ENCODE peak calls at places on chromosomes 16 and 17, in six cellular contexts. One of them, this sample, is unnamed.

GRCh38 chr17:67642488-67642887 is 75.2 kb upstream of the NOL11 start:
- DNase-seq in SK-N-SH: no peak
- DNase-seq in Panc1: no peak
- DNase-seq in PC-3: no peak
- DNase-seq in CD8-positive, alpha-beta T cell: no peak
- DNase-seq in CD4-positive, alpha-beta memory T cell: no peak
- DNase-seq in this sample: no peak

GRCh38 chr16:11202260-11203091 is 53.5 kb downstream of the SOCS1 start:
- DNase-seq in SK-N-SH: no peak
- DNase-seq in Panc1: peak; percentile 5
- DNase-seq in PC-3: no peak
- DNase-seq in CD8-positive, alpha-beta T cell: no peak
- DNase-seq in CD4-positive, alpha-beta memory T cell: no peak
- DNase-seq in this sample: no peak

GRCh38 chr17:49016775-49017463 is 19.7 kb downstream of the IGF2BP1 start:
- DNase-seq in SK-N-SH: peak; percentile 73
- DNase-seq in Panc1: no peak
- DNase-seq in PC-3: peak; percentile 89
- DNase-seq in CD8-positive, alpha-beta T cell: no peak
- DNase-seq in CD4-positive, alpha-beta memory T cell: no peak
- DNase-seq in this sample: peak; percentile 55

GRCh38 chr17:3927628-3928010 is 11.4 kb upstream of the P2RX1 start:
- DNase-seq in SK-N-SH: peak; percentile 69
- DNase-seq in Panc1: no peak
- DNase-seq in PC-3: no peak
- DNase-seq in CD8-positive, alpha-beta T cell: no peak
- DNase-seq in CD4-positive, alpha-beta memory T cell: no peak
- DNase-seq in this sample: no peak

GRCh38 chr16:6274366-6274765 is 1058.3 kb upstream of the RBFOX1 start:
- DNase-seq in SK-N-SH: no peak
- DNase-seq in Panc1: no peak
- DNase-seq in PC-3: no peak
- DNase-seq in CD8-positive, alpha-beta T cell: no peak
- DNase-seq in CD4-positive, alpha-beta memory T cell: no peak
- DNase-seq in this sample: no peak

GRCh38 chr16:88770459-88771293 is 14.3 kb downstream of the PIEZO1 start:
- DNase-seq in SK-N-SH: peak; percentile 78
- DNase-seq in Panc1: no peak
- DNase-seq in PC-3: peak; percentile 61
- DNase-seq in CD8-positive, alpha-beta T cell: peak; percentile 70
- DNase-seq in CD4-positive, alpha-beta memory T cell: no peak
- DNase-seq in this sample: peak; percentile 79

GRCh38 chr17:73401911-73402310 is 90.1 kb upstream of the CDC42EP4 start:
- DNase-seq in SK-N-SH: peak; percentile 67
- DNase-seq in Panc1: no peak
- DNase-seq in PC-3: no peak
- DNase-seq in CD8-positive, alpha-beta T cell: no peak
- DNase-seq in CD4-positive, alpha-beta memory T cell: peak; percentile 10
- DNase-seq in this sample: no peak

GRCh38 chr16:57531253-57531575 is 5.2 kb downstream of the CCDC102A start:
- DNase-seq in SK-N-SH: peak; percentile 5
- DNase-seq in Panc1: no peak
- DNase-seq in PC-3: no peak
- DNase-seq in CD8-positive, alpha-beta T cell: no peak
- DNase-seq in CD4-positive, alpha-beta memory T cell: no peak
- DNase-seq in this sample: no peak

GRCh38 chr17:73508931-73509605 is 135.2 kb downstream of the SDK2 start:
- DNase-seq in SK-N-SH: no peak
- DNase-seq in Panc1: no peak
- DNase-seq in PC-3: no peak
- DNase-seq in CD8-positive, alpha-beta T cell: no peak
- DNase-seq in CD4-positive, alpha-beta memory T cell: no peak
- DNase-seq in this sample: no peak

GRCh38 chr16:27211026-27211425 is 7.7 kb downstream of the KDM8 start:
- DNase-seq in SK-N-SH: no peak
- DNase-seq in Panc1: no peak
- DNase-seq in PC-3: no peak
- DNase-seq in CD8-positive, alpha-beta T cell: no peak
- DNase-seq in CD4-positive, alpha-beta memory T cell: no peak
- DNase-seq in this sample: no peak

GRCh38 chr16:79104567-79104966 is 496.0 kb downstream of the MAF start:
- DNase-seq in SK-N-SH: no peak
- DNase-seq in Panc1: no peak
- DNase-seq in PC-3: no peak
- DNase-seq in CD8-positive, alpha-beta T cell: no peak
- DNase-seq in CD4-positive, alpha-beta memory T cell: no peak
- DNase-seq in this sample: no peak

GRCh38 chr17:77962349-77962748 is 3.8 kb downstream of the TNRC6C start:
- DNase-seq in SK-N-SH: no peak
- DNase-seq in Panc1: no peak
- DNase-seq in PC-3: no peak
- DNase-seq in CD8-positive, alpha-beta T cell: no peak
- DNase-seq in CD4-positive, alpha-beta memory T cell: no peak
- DNase-seq in this sample: no peak

GRCh38 chr16:476039-476438 is 50.6 kb downstream of the RAB11FIP3 start:
- DNase-seq in SK-N-SH: no peak
- DNase-seq in Panc1: no peak
- DNase-seq in PC-3: no peak
- DNase-seq in CD8-positive, alpha-beta T cell: no peak
- DNase-seq in CD4-positive, alpha-beta memory T cell: no peak
- DNase-seq in this sample: no peak

GRCh38 chr17:67187927-67188326 is 57.1 kb downstream of the HELZ start:
- DNase-seq in SK-N-SH: no peak
- DNase-seq in Panc1: no peak
- DNase-seq in PC-3: no peak
- DNase-seq in CD8-positive, alpha-beta T cell: no peak
- DNase-seq in CD4-positive, alpha-beta memory T cell: no peak
- DNase-seq in this sample: no peak

GRCh38 chr17:36920032-36921000 is 17.0 kb upstream of the LHX1 start:
- DNase-seq in SK-N-SH: no peak
- DNase-seq in Panc1: no peak
- DNase-seq in PC-3: peak; percentile 65
- DNase-seq in CD8-positive, alpha-beta T cell: no peak
- DNase-seq in CD4-positive, alpha-beta memory T cell: no peak
- DNase-seq in this sample: no peak

GRCh38 chr17:70181376-70181775 is 12.0 kb downstream of the KCNJ2 start:
- DNase-seq in SK-N-SH: no peak
- DNase-seq in Panc1: no peak
- DNase-seq in PC-3: no peak
- DNase-seq in CD8-positive, alpha-beta T cell: no peak
- DNase-seq in CD4-positive, alpha-beta memory T cell: no peak
- DNase-seq in this sample: no peak

GRCh38 chr17:60704170-60704569 is 26.5 kb downstream of the BCAS3 start:
- DNase-seq in SK-N-SH: no peak
- DNase-seq in Panc1: no peak
- DNase-seq in PC-3: no peak
- DNase-seq in CD8-positive, alpha-beta T cell: no peak
- DNase-seq in CD4-positive, alpha-beta memory T cell: no peak
- DNase-seq in this sample: no peak

GRCh38 chr16:50254072-50254471 is 12.3 kb upstream of the ADCY7 start:
- DNase-seq in SK-N-SH: no peak
- DNase-seq in Panc1: no peak
- DNase-seq in PC-3: no peak
- DNase-seq in CD8-positive, alpha-beta T cell: no peak
- DNase-seq in CD4-positive, alpha-beta memory T cell: no peak
- DNase-seq in this sample: no peak

GRCh38 chr17:74530751-74531150 is 524 bp downstream of the CD300LB start:
- DNase-seq in SK-N-SH: no peak
- DNase-seq in Panc1: no peak
- DNase-seq in PC-3: no peak
- DNase-seq in CD8-positive, alpha-beta T cell: peak; percentile 5
- DNase-seq in CD4-positive, alpha-beta memory T cell: no peak
- DNase-seq in this sample: no peak

GRCh38 chr16:51416921-51417320 is 265.9 kb upstream of the SALL1 start:
- DNase-seq in SK-N-SH: no peak
- DNase-seq in Panc1: no peak
- DNase-seq in PC-3: no peak
- DNase-seq in CD8-positive, alpha-beta T cell: no peak
- DNase-seq in CD4-positive, alpha-beta memory T cell: no peak
- DNase-seq in this sample: no peak

GRCh38 chr17:10523043-10523442 is 4.7 kb upstream of the MYH1 start:
- DNase-seq in SK-N-SH: no peak
- DNase-seq in Panc1: no peak
- DNase-seq in PC-3: no peak
- DNase-seq in CD8-positive, alpha-beta T cell: no peak
- DNase-seq in CD4-positive, alpha-beta memory T cell: no peak
- DNase-seq in this sample: no peak

GRCh38 chr16:80323187-80323807 is 217.5 kb upstream of the DYNLRB2 start:
- DNase-seq in SK-N-SH: no peak
- DNase-seq in Panc1: no peak
- DNase-seq in PC-3: no peak
- DNase-seq in CD8-positive, alpha-beta T cell: no peak
- DNase-seq in CD4-positive, alpha-beta memory T cell: no peak
- DNase-seq in this sample: no peak

GRCh38 chr16:55045329-55046145 is 114.9 kb downstream of the IRX5 start:
- DNase-seq in SK-N-SH: no peak
- DNase-seq in Panc1: no peak
- DNase-seq in PC-3: no peak
- DNase-seq in CD8-positive, alpha-beta T cell: no peak
- DNase-seq in CD4-positive, alpha-beta memory T cell: no peak
- DNase-seq in this sample: no peak

GRCh38 chr16:53745126-53745525 is 41.2 kb downstream of the FTO start:
- DNase-seq in SK-N-SH: no peak
- DNase-seq in Panc1: no peak
- DNase-seq in PC-3: peak; percentile 49
- DNase-seq in CD8-positive, alpha-beta T cell: no peak
- DNase-seq in CD4-positive, alpha-beta memory T cell: no peak
- DNase-seq in this sample: peak; percentile 70

GRCh38 chr17:50609376-50610074 is 25.2 kb upstream of the ABCC3 start:
- DNase-seq in SK-N-SH: no peak
- DNase-seq in Panc1: no peak
- DNase-seq in PC-3: no peak
- DNase-seq in CD8-positive, alpha-beta T cell: no peak
- DNase-seq in CD4-positive, alpha-beta memory T cell: no peak
- DNase-seq in this sample: no peak

GRCh38 chr17:76048025-76048605 is 21.0 kb upstream of the EVPL start:
- DNase-seq in SK-N-SH: no peak
- DNase-seq in Panc1: no peak
- DNase-seq in PC-3: no peak
- DNase-seq in CD8-positive, alpha-beta T cell: no peak
- DNase-seq in CD4-positive, alpha-beta memory T cell: no peak
- DNase-seq in this sample: no peak

GRCh38 chr16:12625068-12625467 is 178.6 kb downstream of the CPPED1 start:
- DNase-seq in SK-N-SH: no peak
- DNase-seq in Panc1: no peak
- DNase-seq in PC-3: no peak
- DNase-seq in CD8-positive, alpha-beta T cell: no peak
- DNase-seq in CD4-positive, alpha-beta memory T cell: no peak
- DNase-seq in this sample: no peak

GRCh38 chr17:42118545-42118944 is 2.6 kb downstream of the KAT2A start:
- DNase-seq in SK-N-SH: peak; percentile 56
- DNase-seq in Panc1: no peak
- DNase-seq in PC-3: no peak
- DNase-seq in CD8-positive, alpha-beta T cell: no peak
- DNase-seq in CD4-positive, alpha-beta memory T cell: peak; percentile 30
- DNase-seq in this sample: peak; percentile 21

GRCh38 chr17:4142107-4142900 is 526 bp downstream of the ZZEF1 start:
- DNase-seq in SK-N-SH: no peak
- DNase-seq in Panc1: no peak
- DNase-seq in PC-3: no peak
- DNase-seq in CD8-positive, alpha-beta T cell: no peak
- DNase-seq in CD4-positive, alpha-beta memory T cell: no peak
- DNase-seq in this sample: no peak

GRCh38 chr17:1289695-1290094 is 10.2 kb downstream of the TRARG1 start:
- DNase-seq in SK-N-SH: no peak
- DNase-seq in Panc1: no peak
- DNase-seq in PC-3: no peak
- DNase-seq in CD8-positive, alpha-beta T cell: no peak
- DNase-seq in CD4-positive, alpha-beta memory T cell: no peak
- DNase-seq in this sample: peak; percentile 40
- H3K36me3 ChIP-seq in SK-N-SH: no peaks in the 10 kb centered on the region
- H3K36me3 ChIP-seq in Panc1: no peaks in the 10 kb centered on the region
- H3K36me3 ChIP-seq in PC-3: no peaks in the 10 kb centered on the region
- H3K36me3 ChIP-seq in CD8-positive, alpha-beta T cell: no peaks in the 10 kb centered on the region
- H3K36me3 ChIP-seq in CD4-positive, alpha-beta memory T cell: no peaks in the 10 kb centered on the region
- H3K36me3 ChIP-seq in this sample: no peaks in the 10 kb centered on the region

GRCh38 chr16:23400387-23400930 is 52.5 kb downstream of the COG7 start:
- DNase-seq in SK-N-SH: no peak
- DNase-seq in Panc1: no peak
- DNase-seq in PC-3: no peak
- DNase-seq in CD8-positive, alpha-beta T cell: no peak
- DNase-seq in CD4-positive, alpha-beta memory T cell: no peak
- DNase-seq in this sample: no peak

GRCh38 chr16:23403547-23403946 is 49.4 kb downstream of the COG7 start:
- DNase-seq in SK-N-SH: no peak
- DNase-seq in Panc1: no peak
- DNase-seq in PC-3: no peak
- DNase-seq in CD8-positive, alpha-beta T cell: no peak
- DNase-seq in CD4-positive, alpha-beta memory T cell: no peak
- DNase-seq in this sample: no peak

GRCh38 chr16:23398987-23399805 is 53.8 kb downstream of the COG7 start:
- DNase-seq in SK-N-SH: no peak
- DNase-seq in Panc1: no peak
- DNase-seq in PC-3: no peak
- DNase-seq in CD8-positive, alpha-beta T cell: no peak
- DNase-seq in CD4-positive, alpha-beta memory T cell: no peak
- DNase-seq in this sample: no peak

GRCh38 chr16:23401142-23401541 is 51.8 kb downstream of the COG7 start:
- DNase-seq in SK-N-SH: no peak
- DNase-seq in Panc1: no peak
- DNase-seq in PC-3: no peak
- DNase-seq in CD8-positive, alpha-beta T cell: no peak
- DNase-seq in CD4-positive, alpha-beta memory T cell: no peak
- DNase-seq in this sample: no peak

DNA sequence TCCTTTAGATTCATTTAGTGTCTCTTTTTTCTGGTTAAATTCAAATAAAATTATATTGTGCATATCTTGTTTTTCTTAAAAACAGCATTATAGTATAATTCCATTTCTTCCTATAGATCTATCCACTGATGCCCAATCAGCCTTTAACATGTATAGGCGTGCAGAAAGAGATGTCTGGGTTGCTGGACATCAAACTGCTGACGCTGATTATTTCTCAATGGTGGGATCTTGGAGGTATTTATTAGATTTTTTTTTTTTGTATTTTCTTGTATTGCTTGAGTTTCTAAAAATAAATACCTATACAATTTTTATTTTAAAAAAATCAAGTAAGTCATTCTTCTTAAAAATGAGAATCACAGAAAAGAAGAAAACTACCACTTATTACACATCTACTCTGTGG is 50.9 kb downstream of the COG7 start:
- DNase-seq in SK-N-SH: no peak
- DNase-seq in Panc1: no peak
- DNase-seq in PC-3: no peak
- DNase-seq in CD8-positive, alpha-beta T cell: no peak
- DNase-seq in CD4-positive, alpha-beta memory T cell: no peak
- DNase-seq in this sample: no peak
- H3K36me3 ChIP-seq in SK-N-SH: peaks cover 73% of the 10 kb centered on the region
- H3K36me3 ChIP-seq in Panc1: peaks cover 9% of the 10 kb centered on the region
- H3K36me3 ChIP-seq in PC-3: peaks cover 3% of the 10 kb centered on the region
- H3K36me3 ChIP-seq in CD8-positive, alpha-beta T cell: peaks cover 58% of the 10 kb centered on the region
- H3K36me3 ChIP-seq in CD4-positive, alpha-beta memory T cell: peaks cover 71% of the 10 kb centered on the region
- H3K36me3 ChIP-seq in this sample: peaks cover 5% of the 10 kb centered on the region

GRCh38 chr17:82049521-82049971 is 2.1 kb downstream of the RFNG start:
- DNase-seq in SK-N-SH: no peak
- DNase-seq in Panc1: no peak
- DNase-seq in PC-3: no peak
- DNase-seq in CD8-positive, alpha-beta T cell: no peak
- DNase-seq in CD4-positive, alpha-beta memory T cell: no peak
- DNase-seq in this sample: no peak
- H3K36me3 ChIP-seq in SK-N-SH: peaks cover 50% of the 10 kb centered on the region
- H3K36me3 ChIP-seq in Panc1: peaks cover 6% of the 10 kb centered on the region
- H3K36me3 ChIP-seq in PC-3: no peaks in the 10 kb centered on the region
- H3K36me3 ChIP-seq in CD8-positive, alpha-beta T cell: peaks cover 3% of the 10 kb centered on the region
- H3K36me3 ChIP-seq in CD4-positive, alpha-beta memory T cell: peaks cover 10% of the 10 kb centered on the region
- H3K36me3 ChIP-seq in this sample: no peaks in the 10 kb centered on the region

GRCh38 chr16:2078691-2079090 is 30.9 kb downstream of the TSC2 start:
- DNase-seq in SK-N-SH: no peak
- DNase-seq in Panc1: no peak
- DNase-seq in PC-3: no peak
- DNase-seq in CD8-positive, alpha-beta T cell: no peak
- DNase-seq in CD4-positive, alpha-beta memory T cell: no peak
- DNase-seq in this sample: no peak
- H3K36me3 ChIP-seq in SK-N-SH: peaks cover 83% of the 10 kb centered on the region
- H3K36me3 ChIP-seq in Panc1: no peaks in the 10 kb centered on the region
- H3K36me3 ChIP-seq in PC-3: no peaks in the 10 kb centered on the region
- H3K36me3 ChIP-seq in CD8-positive, alpha-beta T cell: peaks cover 5% of the 10 kb centered on the region
- H3K36me3 ChIP-seq in CD4-positive, alpha-beta memory T cell: peaks cover 20% of the 10 kb centered on the region
- H3K36me3 ChIP-seq in this sample: no peaks in the 10 kb centered on the region